ENCODE peak calls at places on chromosome 2, in seven cellular contexts. J is PC-3, W is hepatocyte, N is GM23248, G is GM23338, S is MM.1S, I is HCT116. E is an unnamed sample.

GRCh38 chr2:237790353-237790752 is 8.2 kb upstream of the RBM44 start:
- DNase-seq in N (peak; percentile 49), W (no peak), S (no peak), I (no peak), J (peak; percentile 17), G (no peak), E (no peak)

GRCh38 chr2:215848146-215848545 is 165.2 kb downstream of the MREG start:
- DNase-seq in N (no peak), I (no peak), W (no peak), S (no peak), J (no peak), G (no peak), E (no peak)

GRCh38 chr2:50785781-50786180 is 246.2 kb downstream of the NRXN1 start:
- DNase-seq in I (no peak), G (no peak), N (no peak), W (no peak), J (no peak), S (no peak), E (no peak)

GRCh38 chr2:64408031-64408430 is 45.9 kb upstream of the LGALSL start:
- DNase-seq in G (no peak), N (no peak), W (no peak), S (no peak), J (no peak), I (no peak), E (no peak)

GRCh38 chr2:203396667-203397066 is 68.5 kb downstream of the ABI2 start:
- DNase-seq in J (no peak), S (no peak), G (peak; percentile 90), W (no peak), I (no peak), N (no peak), E (no peak)

GRCh38 chr2:226057914-226058313 is 658.4 kb downstream of the NYAP2 start:
- DNase-seq in N (no peak), J (no peak), I (no peak), W (no peak), S (no peak), G (no peak), E (no peak)

GRCh38 chr2:13193900-13194299 is 477.2 kb downstream of the TRIB2 start:
- DNase-seq in N (peak; percentile 54), W (peak; percentile 17), G (peak; percentile 74), J (peak; percentile 50), S (peak; percentile 78), I (no peak), E (no peak)

GRCh38 chr2:68420254-68420910 is 46.7 kb downstream of the FBXO48 start:
- DNase-seq in S (no peak), W (no peak), N (peak; percentile 7), G (no peak), I (no peak), J (no peak), E (no peak)

GRCh38 chr2:72916743-72917137 is 579 bp upstream of the EMX1 start:
- DNase-seq in W (no peak), I (no peak), G (peak; percentile 45), N (no peak), S (no peak), J (no peak), E (no peak)

GRCh38 chr2:72915907-72916742 is 1.2 kb upstream of the EMX1 start:
- DNase-seq in W (peak; percentile 79), I (no peak), J (peak; percentile 58), S (peak; percentile 86), N (peak; percentile 54), G (peak; percentile 92), E (peak; percentile 63)

GRCh38 chr2:72914226-72915075 is 2.9 kb upstream of the EMX1 start:
- DNase-seq in I (no peak), J (no peak), S (no peak), W (peak; percentile 2), G (peak; percentile 79), N (no peak), E (no peak)

GRCh38 chr2:72913531-72914225 is 3.6 kb upstream of the EMX1 start:
- DNase-seq in S (no peak), W (no peak), J (no peak), G (peak; percentile 52), I (no peak), N (no peak), E (no peak)

DNA sequence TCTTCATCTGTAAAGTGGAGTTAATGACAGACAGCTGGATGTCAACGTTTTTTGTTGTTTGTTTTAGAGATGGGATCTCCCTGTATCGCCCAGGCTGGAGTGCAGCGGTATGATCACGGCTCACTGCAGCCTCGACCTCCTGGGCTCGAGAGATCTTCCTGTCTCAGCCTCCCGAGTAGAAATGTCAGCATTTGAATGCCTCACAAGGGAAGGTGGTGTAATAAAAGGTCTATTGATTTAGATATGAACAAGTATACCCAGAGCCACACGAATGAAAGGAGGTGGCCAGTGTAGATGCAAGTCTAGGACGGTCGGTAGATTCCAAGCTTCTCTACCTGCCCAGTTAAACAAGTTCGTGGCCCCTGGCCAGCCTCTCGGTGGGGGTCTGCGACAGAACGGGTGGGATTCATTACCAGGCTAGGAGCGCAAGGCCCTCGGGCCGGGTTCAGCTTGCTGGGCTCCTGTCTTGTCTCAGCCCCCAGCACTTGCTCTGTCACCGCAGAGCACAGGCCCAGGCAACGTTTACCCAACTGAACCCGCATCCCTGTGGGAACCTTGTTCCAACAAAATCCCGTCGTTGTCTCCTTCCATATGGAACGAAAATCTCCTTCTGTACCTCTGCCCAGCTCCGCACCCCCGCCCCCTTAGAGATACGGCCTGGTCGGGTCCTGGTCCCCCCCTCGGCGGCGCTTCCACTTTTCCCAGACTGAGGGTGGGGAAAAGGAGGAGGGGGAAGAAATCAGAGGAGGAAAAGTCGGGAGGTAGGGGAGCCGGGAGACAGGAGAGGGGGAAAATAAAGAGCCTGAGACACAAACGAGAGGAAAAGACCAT is 2.0 kb upstream of the EMX1 start:
- DNase-seq in J (no peak), I (no peak), W (peak; percentile 3), N (no peak), S (no peak), G (peak; percentile 47), E (no peak)
- TF ChIP-seq EZH2 in J (peak; percentile 99), I (no peak), W (no peak), N (peak; percentile 97), S (peak; percentile 98), G (peak; percentile 92), E (peak; percentile 80)

DNA sequence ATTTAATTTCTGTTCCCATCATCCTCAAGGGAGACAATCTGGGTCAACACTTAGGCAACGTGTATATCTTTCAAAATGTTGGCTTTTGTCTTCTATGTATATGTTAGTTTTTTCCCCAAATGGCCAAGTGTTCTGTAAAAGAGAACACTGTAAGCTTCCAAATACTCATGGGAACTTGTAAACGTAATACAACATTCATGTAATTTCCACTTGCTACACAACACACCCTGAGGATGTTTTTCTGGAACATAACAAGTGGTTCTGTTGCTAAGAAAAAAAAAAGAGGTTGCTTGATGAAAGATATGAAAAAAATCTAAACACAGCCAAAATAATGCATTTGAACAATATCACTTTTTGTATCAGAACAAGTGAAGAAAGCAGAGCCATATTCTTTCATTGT is 149.1 kb downstream of the ATAD2B start:
- DNase-seq in W (no peak), I (no peak), J (no peak), G (no peak), S (no peak), N (no peak), E (no peak)
- H3K9me2 ChIP-seq in W (no peaks in the 10 kb centered on the region), I (no peaks in the 10 kb centered on the region), J (no peaks in the 10 kb centered on the region), G (no peaks in the 10 kb centered on the region), S (no peaks in the 10 kb centered on the region), N (no peaks in the 10 kb centered on the region), E (no peaks in the 10 kb centered on the region)

GRCh38 chr2:83522891-83523493 is 936.1 kb downstream of the SUCLG1 start:
- DNase-seq in G (no peak), S (no peak), I (no peak), N (no peak), J (no peak), W (no peak), E (no peak)
- TF ChIP-seq EZH2 in G (no peak), S (no peak), I (no peak), N (no peak), J (no peak), W (no peak), E (no peak)

DNA sequence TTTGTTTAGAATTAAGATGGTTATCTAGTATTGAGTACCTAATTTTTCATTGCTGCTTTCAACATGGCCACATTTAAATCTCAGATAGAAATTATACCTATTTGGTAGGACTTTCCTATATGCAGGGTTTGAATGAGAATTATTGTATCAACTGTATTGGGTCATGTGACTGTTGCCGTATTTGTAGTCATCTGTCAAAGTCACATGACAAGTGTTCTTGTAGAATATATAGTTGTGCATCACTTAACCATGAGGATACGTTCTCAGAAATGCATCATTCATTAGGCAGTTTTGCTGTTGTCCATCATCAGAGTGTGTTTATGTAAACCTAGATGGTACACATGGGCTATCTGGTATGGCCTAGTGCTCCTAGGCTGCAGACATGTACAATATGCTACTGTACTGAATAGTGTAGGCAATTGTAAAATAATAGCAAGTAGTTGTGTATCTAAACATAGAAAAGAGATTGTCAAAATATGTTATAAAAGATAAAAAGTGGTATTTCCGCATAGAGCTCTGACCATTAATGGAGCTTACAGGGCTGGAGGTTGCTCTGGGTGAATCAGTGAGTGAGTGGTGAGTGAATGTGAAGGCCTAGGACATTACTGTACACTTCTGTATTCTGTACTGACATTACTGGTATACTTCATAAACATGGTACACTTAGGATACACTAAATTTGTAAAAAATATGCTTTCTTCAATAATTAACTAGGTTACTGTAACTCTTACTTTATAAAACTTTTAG is 123.7 kb downstream of the MAP4K4 start:
- DNase-seq in J (peak; percentile 27), S (no peak), N (peak; percentile 48), G (no peak), I (no peak), W (no peak), E (no peak)
- H3K9me2 ChIP-seq in J (no peaks in the 10 kb centered on the region), S (no peaks in the 10 kb centered on the region), N (no peaks in the 10 kb centered on the region), G (no peaks in the 10 kb centered on the region), I (no peaks in the 10 kb centered on the region), W (no peaks in the 10 kb centered on the region), E (no peaks in the 10 kb centered on the region)

E was measured in PC-9.